ENCODE peak calls at places on chromosome 14, in eight cellular contexts. B is lung; W is activated effector memory CD4-positive, alpha-beta T cell treated with Interleukin-2 at 50 U/mL for 16 hours; Z is AG04450; F is tibial artery; N is heart right ventricle; R is thoracic aorta; U is CD8-positive, alpha-beta T cell. P is an unnamed sample.

GRCh38 chr14:60002819-60003492 is 83.0 kb downstream of the LRRC9 start:
- DNase-seq in W (no peak), B (no peak), N (peak; percentile 89), F (peak; percentile 23), R (no peak), Z (no peak), U (no peak), P (peak; percentile 69)

GRCh38 chr14:37587438-37587837 is 7.6 kb downstream of the FOXA1 start:
- DNase-seq in U (no peak), Z (no peak), N (no peak), B (no peak), W (no peak), F (no peak), R (no peak), P (no peak)

GRCh38 chr14:21071225-21072041 is 1.3 kb downstream of the ARHGEF40 start:
- DNase-seq in N (peak; percentile 91), F (peak; percentile 89), W (no peak), U (no peak), R (peak; percentile 71), Z (peak; percentile 88), B (peak; percentile 81), P (peak; percentile 93)

GRCh38 chr14:77620222-77620865 is 3.9 kb upstream of the SPTLC2 start:
- DNase-seq in Z (no peak), W (no peak), R (no peak), N (no peak), B (no peak), F (no peak), U (no peak), P (no peak)

GRCh38 chr14:52923902-52924575 is 26.8 kb downstream of the FERMT2 start:
- DNase-seq in N (no peak), U (no peak), B (no peak), Z (no peak), F (no peak), R (no peak), W (no peak), P (no peak)

GRCh38 chr14:75452900-75453816 is 25.3 kb downstream of the JDP2 start:
- DNase-seq in U (no peak), B (peak; percentile 63), N (peak; percentile 39), Z (peak; percentile 82), R (no peak), W (no peak), F (peak; percentile 80), P (no peak)

GRCh38 chr14:77265187-77265515 is 5.9 kb downstream of the NGB start:
- DNase-seq in F (no peak), W (no peak), U (no peak), Z (no peak), R (no peak), B (no peak), N (no peak), P (no peak)

GRCh38 chr14:96739511-96739910 is 57.7 kb upstream of the VRK1 start:
- DNase-seq in W (no peak), B (no peak), U (no peak), N (no peak), R (no peak), F (no peak), Z (no peak), P (no peak)

GRCh38 chr14:85599939-85600338 is 70.0 kb downstream of the FLRT2 start:
- DNase-seq in N (no peak), B (no peak), W (no peak), U (no peak), F (no peak), Z (no peak), R (no peak), P (no peak)

GRCh38 chr14:51592836-51593235 is 58.9 kb upstream of the FRMD6 start:
- DNase-seq in W (no peak), R (no peak), B (no peak), Z (no peak), N (no peak), U (no peak), F (no peak), P (no peak)

GRCh38 chr14:104355949-104356737 is 217.8 kb downstream of the KIF26A start:
- DNase-seq in W (no peak), R (no peak), U (no peak), Z (no peak), B (no peak), F (peak; percentile 16), N (no peak), P (peak; percentile 38)

GRCh38 chr14:89304972-89305703 is 111.9 kb downstream of the FOXN3 start:
- DNase-seq in R (no peak), U (no peak), W (no peak), F (peak; percentile 63), N (peak; percentile 47), B (no peak), Z (peak; percentile 16), P (peak; percentile 66)

P was measured in sciatic nerve.